ENCODE peak calls at places on chromosome 19, in four cellular contexts. M, K, F and C are unnamed samples.
A peak's percentile ranks its signal among the peaks of the same experiment; 100 is the strongest.

GRCh38 chr19:54335979-54336892 is 2.7 kb downstream of the LILRA4 start:
- DNase-seq in M (no peak), K (no peak), F (no peak), C (no peak)

GRCh38 chr19:47511681-47512080 is 3.2 kb downstream of the NAPA start:
- DNase-seq in F (peak; percentile 39), K (no peak), M (no peak), C (no peak)

GRCh38 chr19:38780443-38780842 is 7.1 kb upstream of the LGALS7 start:
- DNase-seq in M (no peak), K (no peak), F (no peak), C (no peak)

GRCh38 chr19:3383121-3383722 is 16.8 kb downstream of the NFIC start:
- DNase-seq in M (no peak), K (no peak), F (peak; percentile 25), C (no peak)

GRCh38 chr19:8702350-8702749 is 3.8 kb upstream of the ACTL9 start:
- DNase-seq in M (peak; percentile 71), F (no peak), K (peak; percentile 36), C (peak; percentile 15)

GRCh38 chr19:46466536-46467199 is 4.7 kb downstream of the PNMA8A start:
- DNase-seq in M (no peak), K (no peak), F (no peak), C (no peak)

GRCh38 chr19:46863818-46864629 is 3.2 kb downstream of the ARHGAP35 start:
- DNase-seq in M (no peak), F (peak; percentile 75), K (no peak), C (no peak)

GRCh38 chr19:48492925-48493717 is 18.5 kb downstream of the LMTK3 start:
- DNase-seq in K (peak; percentile 83), M (peak; percentile 97), F (peak; percentile 99), C (peak; percentile 76)

GRCh38 chr19:52398091-52398461 is 427 bp downstream of the ZNF528 start:
- DNase-seq in M (no peak), K (peak; percentile 8), F (peak; percentile 51), C (peak; percentile 25)

GRCh38 chr19:51361228-51361627 is 5.0 kb downstream of the ETFB start:
- DNase-seq in K (no peak), F (peak; percentile 38), M (no peak), C (no peak)

GRCh38 chr19:39506944-39507714 is 7.8 kb upstream of the SELENOV start:
- DNase-seq in F (peak; percentile 91), M (peak; percentile 58), K (peak; percentile 70), C (peak; percentile 28)

GRCh38 chr19:43664008-43664407 is 6.0 kb downstream of the PLAUR start:
- DNase-seq in F (no peak), K (no peak), M (peak; percentile 55), C (peak; percentile 59)

GRCh38 chr19:17549088-17549740 is 6.2 kb upstream of the COLGALT1 start:
- DNase-seq in K (no peak), M (no peak), F (no peak), C (no peak)

GRCh38 chr19:4870025-4870700 is 2.7 kb upstream of the PLIN3 start:
- DNase-seq in F (peak; percentile 81), M (peak; percentile 35), K (peak; percentile 42), C (peak; percentile 91)

GRCh38 chr19:7535993-7536685 is 622 bp downstream of the PNPLA6 start:
- DNase-seq in F (peak; percentile 75), K (no peak), M (no peak), C (no peak)

GRCh38 chr19:43773725-43774102 is 7.1 kb downstream of the KCNN4 start:
- DNase-seq in M (no peak), F (no peak), K (no peak), C (no peak)

GRCh38 chr19:925912-926594 is at the start of gene ARID3A:
- DNase-seq in K (no peak), F (no peak), M (peak; percentile 61), C (peak; percentile 60)

GRCh38 chr19:48530770-48531169 is 19.1 kb upstream of the LMTK3 start:
- DNase-seq in M (no peak), K (no peak), F (no peak), C (no peak)

GRCh38 chr19:11142528-11143171 is 12.9 kb downstream of the SPC24 start:
- DNase-seq in F (peak; percentile 94), K (no peak), M (no peak), C (no peak)

GRCh38 chr19:7853760-7854107 is 20.5 kb downstream of the PRR36 start:
- DNase-seq in K (no peak), M (no peak), F (no peak), C (no peak)

GRCh38 chr19:14476663-14477401 is 1.7 kb upstream of the PTGER1 start:
- DNase-seq in F (peak; percentile 78), M (no peak), K (no peak), C (peak; percentile 61)

GRCh38 chr19:19206938-19207337 is 3.7 kb upstream of the NR2C2AP start:
- DNase-seq in M (no peak), F (no peak), K (no peak), C (no peak)